ENCODE peak calls at places on chromosomes 13 and 19, in nine cellular contexts. J is colonic mucosa, X is K562, N is Calu3, S is PC-3, P is cardiac fibroblast, K is mammary epithelial cell, O is right lobe of liver, W is endothelial cell. H is an unnamed sample.

GRCh38 chr19:53549354-53549753 is 11.4 kb downstream of the ZNF331 start:
- DNase-seq in N (no peak), J (no peak), W (no peak), S (no peak), X (no peak), O (no peak), K (no peak), P (peak; percentile 85), H (no peak)

GRCh38 chr19:48053856-48054255 is 10.0 kb upstream of the CABP5 start:
- DNase-seq in N (no peak), J (no peak), X (no peak), K (peak; percentile 92), W (no peak), S (no peak), O (no peak), P (no peak), H (no peak)

GRCh38 chr19:6234527-6234926 is 45.2 kb downstream of the MLLT1 start:
- DNase-seq in N (no peak), K (no peak), J (no peak), S (no peak), W (no peak), X (no peak), P (no peak), O (no peak), H (no peak)

GRCh38 chr13:102651392-102651791 is 43.5 kb downstream of the METTL21C start:
- DNase-seq in J (no peak), O (no peak), K (peak; percentile 5), N (no peak), X (no peak), S (peak; percentile 59), W (no peak), P (peak; percentile 57), H (no peak)

GRCh38 chr13:32086791-32087441 is 55.3 kb downstream of the FRY start:
- DNase-seq in O (no peak), N (no peak), W (no peak), K (no peak), J (no peak), X (no peak), P (peak; percentile 4), S (no peak), H (no peak)

GRCh38 chr19:4524808-4525562 is 6.7 kb upstream of the PLIN4 start:
- DNase-seq in K (peak; percentile 30), J (peak; percentile 73), O (peak; percentile 64), S (peak; percentile 70), N (peak; percentile 69), X (peak; percentile 65), W (peak; percentile 77), P (peak; percentile 55), H (peak; percentile 77)

GRCh38 chr19:53703361-53703760 is 71.6 kb downstream of the DPRX start:
- DNase-seq in W (no peak), N (no peak), P (no peak), X (no peak), O (no peak), K (no peak), J (no peak), S (no peak), H (no peak)

GRCh38 chr13:94169783-94170513 is 309.5 kb downstream of the DCT start:
- DNase-seq in P (no peak), J (no peak), W (no peak), N (no peak), K (no peak), O (peak; percentile 39), S (no peak), X (no peak), H (no peak)

GRCh38 chr13:103354189-103354588 is 288.0 kb upstream of the SLC10A2 start:
- DNase-seq in N (no peak), P (no peak), J (no peak), W (no peak), X (no peak), O (no peak), K (no peak), S (no peak), H (no peak)

GRCh38 chr13:37319041-37319443 is 213.6 kb upstream of the CSNK1A1L start:
- DNase-seq in W (no peak), J (no peak), P (no peak), S (no peak), K (no peak), O (no peak), N (no peak), X (no peak), H (no peak)

GRCh38 chr19:45306522-45307027 is 16.1 kb downstream of the CKM start:
- DNase-seq in N (no peak), W (no peak), K (no peak), J (no peak), P (no peak), S (no peak), X (no peak), O (no peak), H (no peak)

GRCh38 chr13:99464441-99464949 is 36.8 kb upstream of the TM9SF2 start:
- DNase-seq in S (no peak), J (no peak), N (no peak), W (no peak), K (no peak), P (no peak), X (no peak), O (no peak), H (peak; percentile 22)

GRCh38 chr19:18203408-18203862 is 407 bp downstream of the RAB3A start:
- DNase-seq in P (no peak), X (peak; percentile 46), W (peak; percentile 18), O (no peak), S (peak; percentile 30), K (no peak), N (no peak), J (peak; percentile 68), H (no peak)

GRCh38 chr19:18202759-18203407 is 959 bp downstream of the RAB3A start:
- DNase-seq in S (peak; percentile 18), P (peak; percentile 25), X (peak; percentile 48), W (peak; percentile 31), K (peak; percentile 9), N (no peak), J (peak; percentile 55), O (peak; percentile 46), H (peak; percentile 35)

GRCh38 chr19:18204394-18205179 is 745 bp upstream of the RAB3A start:
- DNase-seq in K (no peak), W (peak; percentile 82), J (peak; percentile 75), O (no peak), N (peak; percentile 51), X (no peak), P (no peak), S (no peak), H (no peak)

GRCh38 chr19:18205180-18205915 is 1.5 kb upstream of the RAB3A start:
- DNase-seq in J (peak; percentile 80), W (peak; percentile 65), X (peak; percentile 65), K (peak; percentile 32), O (peak; percentile 80), N (peak; percentile 23), S (peak; percentile 50), P (peak; percentile 76), H (peak; percentile 77)

GRCh38 chr19:18203863-18204393 is at the start of gene RAB3A:
- DNase-seq in N (peak; percentile 97), O (peak; percentile 100), X (peak; percentile 96), S (peak; percentile 100), P (peak; percentile 100), W (peak; percentile 99), J (peak; percentile 100), K (peak; percentile 100), H (peak; percentile 99)
- TF ChIP-seq CTCF in N (no peak), O (no peak), X (no peak), S (no peak), P (no peak), W (no peak), J (no peak), K (no peak), H (no peak)

DNA sequence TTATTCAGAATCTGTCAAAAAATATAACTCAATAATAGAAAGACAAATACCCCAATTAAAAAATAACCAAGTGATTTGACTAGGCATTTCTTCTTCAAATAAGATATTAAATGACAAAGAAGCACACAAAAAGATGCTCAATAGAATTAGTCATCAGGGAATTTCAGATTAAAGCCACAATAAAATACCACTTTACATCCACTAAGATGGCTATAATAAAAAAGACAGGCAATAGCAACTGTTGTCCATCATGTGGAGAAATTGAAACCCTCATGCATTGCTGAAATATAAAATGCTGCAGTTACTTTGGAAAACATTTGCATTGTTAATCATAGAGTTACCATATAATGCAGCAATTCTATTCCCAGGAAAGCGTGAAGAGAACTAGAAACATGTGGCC is 605.4 kb upstream of the SLITRK1 start:
- DNase-seq in X (no peak), S (no peak), N (no peak), K (no peak), P (no peak), O (no peak), J (no peak), W (no peak), H (no peak)
- TF ChIP-seq CTCF in X (no peak), S (no peak), N (no peak), K (no peak), P (no peak), O (no peak), J (no peak), W (no peak), H (no peak)

GRCh38 chr13:109276261-109276660 is 510.1 kb downstream of the IRS2 start:
- DNase-seq in X (no peak), J (no peak), W (no peak), K (no peak), P (no peak), S (no peak), O (no peak), N (no peak), H (no peak)

GRCh38 chr13:109275390-109275789 is 511.0 kb downstream of the IRS2 start:
- DNase-seq in W (no peak), X (no peak), S (no peak), O (no peak), K (no peak), N (no peak), J (no peak), P (no peak), H (no peak)

GRCh38 chr13:109273326-109273751 is 513.0 kb downstream of the IRS2 start:
- DNase-seq in O (no peak), X (no peak), N (no peak), K (peak; percentile 91), J (no peak), P (peak; percentile 88), W (no peak), S (peak; percentile 84), H (no peak)

GRCh38 chr13:109274188-109274821 is 512.1 kb downstream of the IRS2 start:
- DNase-seq in N (no peak), P (peak; percentile 93), J (no peak), X (no peak), W (no peak), S (peak; percentile 45), O (no peak), K (peak; percentile 32), H (no peak)

DNA sequence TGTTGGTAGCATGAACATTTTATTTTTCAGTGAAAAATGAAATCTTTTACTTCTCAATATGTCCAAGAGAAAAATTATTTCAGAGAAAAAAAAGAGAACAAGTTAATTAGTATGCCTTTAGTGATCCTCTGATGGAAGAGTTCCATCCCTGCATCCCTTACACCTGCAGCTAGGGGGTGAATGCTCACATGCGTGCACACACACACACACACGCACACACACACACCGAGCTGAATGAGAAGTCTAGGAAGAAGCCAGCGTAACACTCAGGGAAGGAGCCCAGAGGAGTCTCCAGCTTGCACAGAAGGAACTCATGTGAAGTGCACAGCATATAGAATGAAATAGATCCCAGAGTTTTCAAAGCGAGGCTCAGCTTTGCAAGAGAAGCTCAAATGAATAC is 510.5 kb downstream of the IRS2 start:
- DNase-seq in X (no peak), W (peak; percentile 15), N (peak; percentile 13), S (no peak), J (no peak), P (no peak), O (no peak), K (peak; percentile 40), H (no peak)
- TF ChIP-seq CTCF in X (no peak), W (peak; percentile 16), N (no peak), S (peak; percentile 35), J (peak; percentile 18), P (peak; percentile 35), O (peak; percentile 29), K (peak; percentile 52), H (no peak)

GRCh38 chr19:40217027-40217810 is 965 bp downstream of the TTC9B start:
- DNase-seq in N (peak; percentile 89), P (no peak), K (peak; percentile 48), X (peak; percentile 62), J (peak; percentile 74), W (peak; percentile 43), O (peak; percentile 49), S (peak; percentile 68), H (no peak)
- TF ChIP-seq CTCF in N (peak; percentile 66), P (peak; percentile 19), K (peak; percentile 64), X (peak; percentile 87), J (peak; percentile 35), W (peak; percentile 59), O (peak; percentile 33), S (peak; percentile 79), H (no peak)